ENCODE peak calls at places on chromosomes 7 and 10, in nine cellular contexts. E is CD4-positive, alpha-beta memory T cell; I is tibial nerve; K is skeletal muscle cell; V is A549; Z is fibroblast of villous mesenchyme; J is AG04449; C is cardiac fibroblast; F is fibroblast of pulmonary artery. D is an unnamed sample.

GRCh38 chr10:13158401-13158800 is 3.0 kb upstream of the MCM10 start:
- DNase-seq in E (peak; percentile 17), I (no peak), K (no peak), V (no peak), Z (peak; percentile 12), J (no peak), C (no peak), F (no peak), D (peak; percentile 65)

GRCh38 chr10:79393221-79393923 is 46.1 kb downstream of the PPIF start:
- DNase-seq in E (no peak), I (no peak), K (no peak), V (no peak), Z (no peak), J (no peak), C (no peak), F (no peak), D (no peak)

GRCh38 chr7:134995239-134996096 is 9.2 kb downstream of the AGBL3 start:
- DNase-seq in E (peak; percentile 23), I (no peak), K (no peak), V (no peak), Z (no peak), J (no peak), C (no peak), F (no peak), D (peak; percentile 24)

GRCh38 chr10:35739998-35740397 is 97.9 kb upstream of the FZD8 start:
- DNase-seq in E (no peak), I (no peak), K (peak; percentile 19), V (no peak), Z (peak; percentile 22), J (peak; percentile 16), C (peak; percentile 24), F (peak; percentile 50), D (no peak)

GRCh38 chr7:153388611-153389010 is 629.1 kb downstream of the ACTR3B start:
- DNase-seq in E (no peak), I (no peak), K (no peak), V (no peak), Z (no peak), J (no peak), C (no peak), F (no peak), D (no peak)

GRCh38 chr10:110788620-110789385 is 82.9 kb upstream of the PDCD4 start:
- DNase-seq in E (no peak), I (no peak), K (no peak), V (no peak), Z (no peak), J (no peak), C (no peak), F (no peak), D (no peak)

GRCh38 chr10:71766717-71767419 is 6.5 kb downstream of the VSIR start:
- DNase-seq in E (no peak), I (peak; percentile 71), K (peak; percentile 63), V (peak; percentile 85), Z (peak; percentile 94), J (peak; percentile 85), C (peak; percentile 96), F (peak; percentile 93), D (no peak)

GRCh38 chr10:95290801-95291633 is at the start of gene PDLIM1:
- DNase-seq in E (peak; percentile 23), I (no peak), K (no peak), V (peak; percentile 82), Z (peak; percentile 58), J (no peak), C (peak; percentile 74), F (peak; percentile 68), D (no peak)

GRCh38 chr10:76032442-76033039 is 601.1 kb downstream of the LRMDA start:
- DNase-seq in E (no peak), I (no peak), K (no peak), V (no peak), Z (no peak), J (no peak), C (no peak), F (no peak), D (no peak)

GRCh38 chr10:3465406-3465891 is 292.9 kb upstream of the PITRM1 start:
- DNase-seq in E (no peak), I (no peak), K (no peak), V (no peak), Z (no peak), J (no peak), C (peak; percentile 30), F (peak; percentile 28), D (no peak)

GRCh38 chr7:150847536-150847935 is 4.8 kb upstream of the AOC1 start:
- DNase-seq in E (no peak), I (no peak), K (no peak), V (no peak), Z (no peak), J (no peak), C (no peak), F (no peak), D (no peak)

GRCh38 chr7:13751771-13752170 is 237.7 kb downstream of the ETV1 start:
- DNase-seq in E (no peak), I (no peak), K (no peak), V (no peak), Z (no peak), J (no peak), C (no peak), F (no peak), D (no peak)

GRCh38 chr7:44216019-44216418 is 15.2 kb downstream of the YKT6 start:
- DNase-seq in E (no peak), I (no peak), K (no peak), V (no peak), Z (no peak), J (no peak), C (no peak), F (no peak), D (no peak)

GRCh38 chr10:120841522-120842189 is 9.5 kb upstream of the WDR11 start:
- DNase-seq in E (no peak), I (no peak), K (no peak), V (no peak), Z (peak; percentile 3), J (no peak), C (no peak), F (peak; percentile 23), D (no peak)

GRCh38 chr7:119761776-119762175 is 511.2 kb upstream of the KCND2 start:
- DNase-seq in E (no peak), I (no peak), K (peak; percentile 78), V (no peak), Z (no peak), J (no peak), C (no peak), F (no peak), D (no peak)

GRCh38 chr7:55527314-55527713 is 45.0 kb downstream of the VOPP1 start:
- DNase-seq in E (no peak), I (no peak), K (no peak), V (no peak), Z (no peak), J (no peak), C (no peak), F (no peak), D (no peak)
- H3K4me3 ChIP-seq in E (no peak overlapping the region), I (no peak overlapping the region), K (no peak overlapping the region), V (no peak overlapping the region), Z (no peak overlapping the region), J (no peak overlapping the region), C (no peak overlapping the region), F (no peak overlapping the region), D (no peak overlapping the region)

GRCh38 chr7:30252885-30253795 is 31.3 kb upstream of the ZNRF2 start:
- DNase-seq in E (no peak), I (peak; percentile 26), K (no peak), V (no peak), Z (no peak), J (no peak), C (peak; percentile 84), F (peak; percentile 40), D (no peak)
- H3K4me3 ChIP-seq in E (no peak overlapping the region), I (no peak overlapping the region), K (no peak overlapping the region), V (no peak overlapping the region), Z (no peak overlapping the region), J (no peak overlapping the region), C (no peak overlapping the region), F (no peak overlapping the region), D (no peak overlapping the region)

DNA sequence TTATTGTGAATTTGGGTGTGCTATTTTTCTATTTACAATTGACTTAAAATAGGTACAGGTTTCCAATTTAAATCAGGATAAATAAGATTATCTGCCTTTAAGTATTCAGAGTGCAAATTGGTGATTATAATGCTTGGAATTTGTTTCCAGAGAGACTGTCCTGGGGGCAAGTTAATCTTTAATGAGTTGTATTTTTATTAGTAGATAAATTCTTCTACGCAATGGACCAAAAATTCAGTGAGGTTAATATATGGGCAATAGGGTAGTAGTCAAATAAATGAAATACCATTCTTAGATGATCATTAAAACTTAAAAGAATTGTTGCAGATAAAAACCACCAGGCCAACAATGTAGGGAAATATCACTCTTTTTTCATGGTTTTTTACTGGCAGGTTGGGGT is 3.4 kb downstream of the BICC1 start:
- DNase-seq in E (no peak), I (no peak), K (no peak), V (no peak), Z (no peak), J (no peak), C (no peak), F (no peak), D (no peak)
- H3K4me3 ChIP-seq in E (no peak overlapping the region), I (no peak overlapping the region), K (no peak overlapping the region), V (peak overlapping the region; percentile 69), Z (no peak overlapping the region), J (no peak overlapping the region), C (peak overlapping the region; percentile 5), F (peak overlapping the region; percentile 76), D (no peak overlapping the region)

DNA sequence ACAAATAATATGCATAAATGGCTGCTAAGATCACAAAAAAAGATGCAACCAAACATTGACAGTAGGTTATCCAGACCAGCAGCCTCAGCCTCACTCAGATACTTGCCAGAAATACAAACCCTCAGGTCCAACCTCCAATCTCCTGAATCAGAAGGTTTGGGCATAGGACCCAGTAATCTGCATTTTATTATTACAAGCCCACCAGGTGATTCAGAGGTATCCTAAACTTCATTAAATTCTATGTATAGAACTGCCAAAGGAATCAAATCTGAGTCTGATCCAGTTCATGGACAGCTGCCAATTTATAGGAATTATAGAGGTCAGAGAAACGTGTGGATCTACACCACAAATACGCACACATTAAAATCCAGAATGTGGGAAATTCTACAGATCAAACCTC is 41.3 kb downstream of the ZNF438 start:
- DNase-seq in E (no peak), I (no peak), K (no peak), V (no peak), Z (no peak), J (no peak), C (no peak), F (no peak), D (no peak)
- H3K4me3 ChIP-seq in E (no peak overlapping the region), I (no peak overlapping the region), K (no peak overlapping the region), V (no peak overlapping the region), Z (no peak overlapping the region), J (no peak overlapping the region), C (no peak overlapping the region), F (no peak overlapping the region), D (no peak overlapping the region)

D was measured in CD8-positive, alpha-beta T cell.